ENCODE peak calls at places on chromosomes 5 and 9, in six cellular contexts. One of them, this sample, is unnamed. For H3K36me3, the result is how much of the 10 kb centered on the place peaks cover.

GRCh38 chr5:55997742-55998351 is 3.1 kb upstream of the IL6ST start:
- DNase-seq in CD8-positive, alpha-beta T cell: no peak
- DNase-seq in mucosa of descending colon: no peak
- DNase-seq in fibroblast of lung: peak
- DNase-seq in heart left ventricle: no peak
- DNase-seq in Caco-2: no peak
- DNase-seq in this sample: no peak

GRCh38 chr5:142109356-142110045 is 922 bp downstream of the NDFIP1 start:
- DNase-seq in CD8-positive, alpha-beta T cell: peak
- DNase-seq in mucosa of descending colon: no peak
- DNase-seq in fibroblast of lung: peak
- DNase-seq in heart left ventricle: no peak
- DNase-seq in Caco-2: no peak
- DNase-seq in this sample: no peak

GRCh38 chr9:103364753-103365152 is 369.6 kb downstream of the CYLC2 start:
- DNase-seq in CD8-positive, alpha-beta T cell: no peak
- DNase-seq in mucosa of descending colon: no peak
- DNase-seq in fibroblast of lung: peak
- DNase-seq in heart left ventricle: no peak
- DNase-seq in Caco-2: no peak
- DNase-seq in this sample: peak

GRCh38 chr9:136462664-136463063 is 20.2 kb downstream of the SEC16A start:
- DNase-seq in CD8-positive, alpha-beta T cell: no peak
- DNase-seq in mucosa of descending colon: no peak
- DNase-seq in fibroblast of lung: no peak
- DNase-seq in heart left ventricle: no peak
- DNase-seq in Caco-2: no peak
- DNase-seq in this sample: no peak

GRCh38 chr9:131817073-131817472 is 77.2 kb upstream of the RAPGEF1 start:
- DNase-seq in CD8-positive, alpha-beta T cell: no peak
- DNase-seq in mucosa of descending colon: no peak
- DNase-seq in fibroblast of lung: no peak
- DNase-seq in heart left ventricle: no peak
- DNase-seq in Caco-2: no peak
- DNase-seq in this sample: no peak

GRCh38 chr5:82754759-82755158 is 322.4 kb downstream of the TMEM167A start:
- DNase-seq in CD8-positive, alpha-beta T cell: no peak
- DNase-seq in mucosa of descending colon: no peak
- DNase-seq in fibroblast of lung: no peak
- DNase-seq in heart left ventricle: no peak
- DNase-seq in Caco-2: no peak
- DNase-seq in this sample: no peak

GRCh38 chr9:73132034-73132776 is 19.5 kb upstream of the ANXA1 start:
- DNase-seq in CD8-positive, alpha-beta T cell: peak
- DNase-seq in mucosa of descending colon: peak
- DNase-seq in fibroblast of lung: peak
- DNase-seq in heart left ventricle: peak
- DNase-seq in Caco-2: no peak
- DNase-seq in this sample: no peak

GRCh38 chr5:81817980-81818379 is 67.1 kb upstream of the SSBP2 start:
- DNase-seq in CD8-positive, alpha-beta T cell: no peak
- DNase-seq in mucosa of descending colon: no peak
- DNase-seq in fibroblast of lung: no peak
- DNase-seq in heart left ventricle: no peak
- DNase-seq in Caco-2: no peak
- DNase-seq in this sample: no peak

GRCh38 chr9:136720887-136721338 is 8.5 kb downstream of the DIPK1B start:
- DNase-seq in CD8-positive, alpha-beta T cell: no peak
- DNase-seq in mucosa of descending colon: no peak
- DNase-seq in fibroblast of lung: no peak
- DNase-seq in heart left ventricle: no peak
- DNase-seq in Caco-2: no peak
- DNase-seq in this sample: no peak

DNA sequence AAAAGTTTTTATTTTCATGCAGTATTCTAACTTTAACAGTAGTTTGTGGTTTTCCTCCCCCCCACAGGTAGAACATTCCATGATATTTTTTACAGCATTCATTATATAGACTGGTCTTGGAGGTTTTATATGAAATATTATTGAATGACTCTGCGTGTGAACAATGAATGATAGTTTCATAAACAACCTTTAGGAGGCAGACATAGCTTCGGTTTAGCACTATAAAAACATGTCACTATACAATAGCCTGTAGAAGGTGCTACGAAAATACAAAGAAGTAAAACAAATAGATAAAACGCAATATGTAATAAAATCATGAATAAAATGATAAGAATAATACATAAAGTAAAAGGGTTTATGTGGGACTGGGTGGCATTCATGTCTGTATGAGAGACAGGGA is 8.5 kb downstream of the KLF4 start:
- DNase-seq in CD8-positive, alpha-beta T cell: no peak
- DNase-seq in mucosa of descending colon: no peak
- DNase-seq in fibroblast of lung: no peak
- DNase-seq in heart left ventricle: no peak
- DNase-seq in Caco-2: no peak
- DNase-seq in this sample: no peak
- TF ChIP-seq CTCF in CD8-positive, alpha-beta T cell: no peak
- TF ChIP-seq CTCF in mucosa of descending colon: no peak
- TF ChIP-seq CTCF in fibroblast of lung: peak
- TF ChIP-seq CTCF in heart left ventricle: no peak
- TF ChIP-seq CTCF in Caco-2: no peak
- TF ChIP-seq CTCF in this sample: no peak

DNA sequence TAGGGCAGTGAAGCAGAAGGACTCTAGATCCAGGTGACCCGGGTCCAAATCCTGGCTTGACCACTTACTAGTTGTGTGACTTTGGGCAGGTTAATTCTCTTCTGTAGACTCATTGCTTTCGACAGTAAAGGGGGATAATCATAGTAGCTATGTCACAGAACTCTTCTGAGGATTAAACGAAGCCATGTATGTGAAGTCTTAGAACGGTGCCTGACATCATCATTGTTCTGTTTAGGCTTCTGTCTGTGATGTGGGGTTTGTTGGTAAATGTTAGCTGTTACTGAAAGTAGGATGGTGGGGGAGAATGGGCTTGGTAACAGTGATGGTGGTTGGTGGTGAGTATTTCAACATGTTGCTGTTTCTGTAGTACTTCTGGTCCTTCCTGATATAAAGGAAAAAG is 73.7 kb downstream of the MAP1B start:
- DNase-seq in CD8-positive, alpha-beta T cell: no peak
- DNase-seq in mucosa of descending colon: no peak
- DNase-seq in fibroblast of lung: no peak
- DNase-seq in heart left ventricle: no peak
- DNase-seq in Caco-2: no peak
- DNase-seq in this sample: no peak
- H3K4me3 ChIP-seq in CD8-positive, alpha-beta T cell: no peak
- H3K4me3 ChIP-seq in mucosa of descending colon: no peak
- H3K4me3 ChIP-seq in fibroblast of lung: no peak
- H3K4me3 ChIP-seq in heart left ventricle: no peak
- H3K4me3 ChIP-seq in Caco-2: no peak
- H3K4me3 ChIP-seq in this sample: no peak

GRCh38 chr5:40354171-40354570 is 325.5 kb upstream of the PTGER4 start:
- DNase-seq in CD8-positive, alpha-beta T cell: no peak
- DNase-seq in mucosa of descending colon: no peak
- DNase-seq in fibroblast of lung: no peak
- DNase-seq in heart left ventricle: no peak
- DNase-seq in Caco-2: no peak
- DNase-seq in this sample: no peak

GRCh38 chr5:40356248-40356647 is 323.5 kb upstream of the PTGER4 start:
- DNase-seq in CD8-positive, alpha-beta T cell: no peak
- DNase-seq in mucosa of descending colon: no peak
- DNase-seq in fibroblast of lung: no peak
- DNase-seq in heart left ventricle: no peak
- DNase-seq in Caco-2: no peak
- DNase-seq in this sample: no peak

GRCh38 chr5:40355181-40355580 is 324.5 kb upstream of the PTGER4 start:
- DNase-seq in CD8-positive, alpha-beta T cell: no peak
- DNase-seq in mucosa of descending colon: peak
- DNase-seq in fibroblast of lung: no peak
- DNase-seq in heart left ventricle: peak
- DNase-seq in Caco-2: no peak
- DNase-seq in this sample: no peak

GRCh38 chr5:40353442-40353841 is 326.3 kb upstream of the PTGER4 start:
- DNase-seq in CD8-positive, alpha-beta T cell: no peak
- DNase-seq in mucosa of descending colon: no peak
- DNase-seq in fibroblast of lung: no peak
- DNase-seq in heart left ventricle: no peak
- DNase-seq in Caco-2: no peak
- DNase-seq in this sample: no peak

GRCh38 chr5:40355842-40356241 is 323.9 kb upstream of the PTGER4 start:
- DNase-seq in CD8-positive, alpha-beta T cell: no peak
- DNase-seq in mucosa of descending colon: no peak
- DNase-seq in fibroblast of lung: no peak
- DNase-seq in heart left ventricle: no peak
- DNase-seq in Caco-2: no peak
- DNase-seq in this sample: no peak
- H3K36me3 ChIP-seq in CD8-positive, alpha-beta T cell: under half
- H3K36me3 ChIP-seq in mucosa of descending colon: under half
- H3K36me3 ChIP-seq in fibroblast of lung: under half
- H3K36me3 ChIP-seq in heart left ventricle: under half
- H3K36me3 ChIP-seq in Caco-2: under half
- H3K36me3 ChIP-seq in this sample: under half

DNA sequence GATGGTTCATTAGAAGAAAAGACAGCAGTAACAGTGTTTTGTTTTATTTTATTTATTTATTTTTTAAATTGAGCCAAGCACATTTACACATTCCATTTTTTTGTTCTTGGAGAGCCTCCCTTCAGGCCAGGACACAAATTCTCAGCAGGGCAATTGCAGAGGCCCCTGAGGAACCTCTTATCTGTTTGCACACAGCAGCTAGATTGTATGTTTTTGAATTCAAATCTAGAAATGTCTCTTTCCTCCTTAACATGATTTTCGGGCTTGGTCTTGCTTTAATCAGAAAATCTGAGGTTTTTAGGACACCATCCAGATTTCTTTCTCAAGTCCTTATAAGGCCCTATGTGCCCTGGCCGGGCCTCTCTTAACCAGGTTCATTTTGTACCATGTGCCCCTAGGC is 76.0 kb downstream of the PRR16 start:
- DNase-seq in CD8-positive, alpha-beta T cell: no peak
- DNase-seq in mucosa of descending colon: no peak
- DNase-seq in fibroblast of lung: no peak
- DNase-seq in heart left ventricle: no peak
- DNase-seq in Caco-2: no peak
- DNase-seq in this sample: no peak
- TF ChIP-seq CTCF in CD8-positive, alpha-beta T cell: no peak
- TF ChIP-seq CTCF in mucosa of descending colon: no peak
- TF ChIP-seq CTCF in fibroblast of lung: no peak
- TF ChIP-seq CTCF in heart left ventricle: no peak
- TF ChIP-seq CTCF in Caco-2: no peak
- TF ChIP-seq CTCF in this sample: no peak

GRCh38 chr5:135031813-135032612 is 2.0 kb downstream of the PITX1 start:
- DNase-seq in CD8-positive, alpha-beta T cell: no peak
- DNase-seq in mucosa of descending colon: no peak
- DNase-seq in fibroblast of lung: no peak
- DNase-seq in heart left ventricle: peak
- DNase-seq in Caco-2: no peak
- DNase-seq in this sample: no peak
- H3K4me3 ChIP-seq in CD8-positive, alpha-beta T cell: no peak
- H3K4me3 ChIP-seq in mucosa of descending colon: peak
- H3K4me3 ChIP-seq in fibroblast of lung: peak
- H3K4me3 ChIP-seq in heart left ventricle: no peak
- H3K4me3 ChIP-seq in Caco-2: peak
- H3K4me3 ChIP-seq in this sample: no peak

DNA sequence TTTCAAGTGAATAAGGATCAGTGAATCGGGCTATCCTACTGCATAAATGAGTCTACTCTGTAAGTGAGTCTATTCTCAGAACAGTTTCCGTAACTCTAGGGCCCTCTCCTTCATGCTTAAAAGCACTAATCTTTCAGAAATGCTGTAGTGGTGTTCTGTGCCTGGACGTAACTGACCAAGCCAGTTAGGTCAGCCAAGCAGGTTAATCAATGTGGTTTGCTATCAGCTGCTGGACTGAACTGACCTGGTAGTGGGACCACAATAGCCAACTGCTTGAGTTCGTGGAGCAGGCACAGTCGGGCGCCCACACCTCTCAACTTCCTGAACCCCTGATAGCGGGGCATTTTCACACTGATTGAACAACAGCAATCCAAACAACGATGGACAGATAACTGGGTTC is 6.8 kb downstream of the SLC1A3 start:
- DNase-seq in CD8-positive, alpha-beta T cell: no peak
- DNase-seq in mucosa of descending colon: no peak
- DNase-seq in fibroblast of lung: no peak
- DNase-seq in heart left ventricle: no peak
- DNase-seq in Caco-2: peak
- DNase-seq in this sample: no peak
- H3K36me3 ChIP-seq in CD8-positive, alpha-beta T cell: under half
- H3K36me3 ChIP-seq in mucosa of descending colon: under half
- H3K36me3 ChIP-seq in fibroblast of lung: under half
- H3K36me3 ChIP-seq in heart left ventricle: under half
- H3K36me3 ChIP-seq in Caco-2: under half
- H3K36me3 ChIP-seq in this sample: under half

GRCh38 chr5:10111575-10111974 is 138.1 kb downstream of the ATPSCKMT start:
- DNase-seq in CD8-positive, alpha-beta T cell: no peak
- DNase-seq in mucosa of descending colon: no peak
- DNase-seq in fibroblast of lung: peak
- DNase-seq in heart left ventricle: no peak
- DNase-seq in Caco-2: no peak
- DNase-seq in this sample: no peak
- TF ChIP-seq CTCF in CD8-positive, alpha-beta T cell: no peak
- TF ChIP-seq CTCF in mucosa of descending colon: no peak
- TF ChIP-seq CTCF in fibroblast of lung: peak
- TF ChIP-seq CTCF in heart left ventricle: no peak
- TF ChIP-seq CTCF in Caco-2: peak
- TF ChIP-seq CTCF in this sample: peak

DNA sequence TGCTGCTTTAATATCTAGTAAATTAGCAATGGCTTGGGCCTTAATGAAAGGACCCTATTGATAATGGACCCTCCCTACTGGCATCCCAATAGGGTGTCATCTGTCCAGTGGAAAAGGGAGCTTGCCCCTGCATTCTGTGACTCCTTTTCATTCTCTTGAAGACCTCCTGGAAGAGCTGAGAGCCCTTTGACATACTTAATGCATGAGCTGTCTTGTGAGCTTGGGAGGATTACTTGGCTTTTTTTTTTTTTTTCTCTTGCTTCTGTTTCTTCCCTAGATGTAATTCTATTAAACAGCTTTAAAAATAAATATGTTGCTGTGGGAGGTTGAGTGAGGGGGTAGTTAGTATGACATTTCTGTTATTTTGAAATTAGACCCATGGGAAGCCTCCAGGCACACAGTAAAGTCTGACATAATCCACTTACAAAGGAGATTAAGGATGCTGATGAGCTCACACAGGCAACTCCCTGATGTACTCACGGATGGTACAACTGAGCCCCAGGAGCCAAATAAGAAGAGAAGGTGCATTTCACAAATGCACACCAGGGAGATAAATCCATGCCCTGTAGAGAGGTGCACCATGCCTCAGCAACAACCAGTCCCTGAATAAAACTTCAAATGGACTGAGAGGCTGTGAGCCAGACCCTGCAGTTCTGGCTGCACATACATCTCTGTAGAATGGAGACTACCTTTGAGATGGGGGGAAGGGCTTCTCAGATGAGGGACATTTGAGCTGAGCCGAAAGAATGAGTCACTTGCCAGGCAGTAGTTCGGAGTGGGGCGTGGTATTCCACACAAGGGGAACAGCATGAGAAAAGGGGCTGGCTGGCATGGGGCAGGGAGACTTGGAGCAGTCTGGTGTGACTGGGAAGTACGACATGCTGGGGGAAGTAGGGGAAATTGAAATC is 68.8 kb downstream of the ACTL7B start:
- DNase-seq in CD8-positive, alpha-beta T cell: no peak
- DNase-seq in mucosa of descending colon: no peak
- DNase-seq in fibroblast of lung: peak
- DNase-seq in heart left ventricle: no peak
- DNase-seq in Caco-2: no peak
- DNase-seq in this sample: peak
- H3K4me3 ChIP-seq in CD8-positive, alpha-beta T cell: no peak
- H3K4me3 ChIP-seq in mucosa of descending colon: no peak
- H3K4me3 ChIP-seq in fibroblast of lung: no peak
- H3K4me3 ChIP-seq in heart left ventricle: no peak
- H3K4me3 ChIP-seq in Caco-2: no peak
- H3K4me3 ChIP-seq in this sample: no peak

GRCh38 chr9:33307067-33307466 is 16.8 kb downstream of the NFX1 start:
- DNase-seq in CD8-positive, alpha-beta T cell: no peak
- DNase-seq in mucosa of descending colon: no peak
- DNase-seq in fibroblast of lung: peak
- DNase-seq in heart left ventricle: no peak
- DNase-seq in Caco-2: no peak
- DNase-seq in this sample: no peak
- H3K36me3 ChIP-seq in CD8-positive, alpha-beta T cell: half or more
- H3K36me3 ChIP-seq in mucosa of descending colon: under half
- H3K36me3 ChIP-seq in fibroblast of lung: under half
- H3K36me3 ChIP-seq in heart left ventricle: under half
- H3K36me3 ChIP-seq in Caco-2: under half
- H3K36me3 ChIP-seq in this sample: under half

This sample was measured in kidney epithelial cell.